ENCODE peak calls at places on chromosome 13, in four cellular contexts. Y, B, E and R are unnamed samples.

GRCh38 chr13:90532861-90533260 is 814.6 kb upstream of the MIR17HG start:
- DNase-seq in Y (no peak), E (no peak), B (no peak), R (no peak)

GRCh38 chr13:38008636-38009035 is 139.1 kb upstream of the TRPC4 start:
- DNase-seq in Y (no peak), E (no peak), B (no peak), R (no peak)

GRCh38 chr13:77820431-77821149 is 98.0 kb downstream of the EDNRB start:
- DNase-seq in B (no peak), E (no peak), Y (no peak), R (no peak)

GRCh38 chr13:35765387-35765786 is 288.9 kb upstream of the MAB21L1 start:
- DNase-seq in B (no peak), Y (no peak), E (no peak), R (no peak)

GRCh38 chr13:99436686-99437416 is 64.4 kb upstream of the TM9SF2 start:
- DNase-seq in Y (no peak), E (no peak), B (peak), R (peak)

GRCh38 chr13:46129955-46130354 is 25.1 kb upstream of the CPB2 start:
- DNase-seq in E (no peak), B (no peak), Y (no peak), R (no peak)

GRCh38 chr13:96090240-96091101 is 564 bp downstream of the HS6ST3 start:
- DNase-seq in Y (no peak), E (no peak), B (peak), R (no peak)

GRCh38 chr13:39106216-39106995 is 68.2 kb downstream of the NHLRC3 start:
- DNase-seq in E (no peak), Y (no peak), B (no peak), R (no peak)

GRCh38 chr13:96947343-96947910 is 46.8 kb downstream of the OXGR1 start:
- DNase-seq in Y (no peak), E (no peak), B (no peak), R (no peak)

GRCh38 chr13:78183737-78184136 is 265.1 kb upstream of the EDNRB start:
- DNase-seq in E (no peak), Y (no peak), B (no peak), R (peak)

GRCh38 chr13:28568286-28568685 is 73.4 kb upstream of the FLT1 start:
- DNase-seq in B (peak), Y (no peak), E (no peak), R (no peak)

GRCh38 chr13:56700324-56700723 is 440.4 kb upstream of the PRR20A start:
- DNase-seq in E (no peak), Y (no peak), B (no peak), R (no peak)

GRCh38 chr13:30796132-30796832 is 60.9 kb downstream of the ALOX5AP start:
- DNase-seq in E (no peak), Y (no peak), B (no peak), R (no peak)

GRCh38 chr13:68358218-68358817 is 1128.2 kb upstream of the PCDH9 start:
- DNase-seq in E (no peak), Y (no peak), B (no peak), R (no peak)

GRCh38 chr13:97259787-97260641 is 37.9 kb downstream of the MBNL2 start:
- DNase-seq in E (no peak), B (no peak), Y (no peak), R (no peak)

GRCh38 chr13:84649853-84650252 is 767.6 kb upstream of the SLITRK1 start:
- DNase-seq in E (no peak), Y (no peak), B (no peak), R (no peak)

GRCh38 chr13:42821437-42821836 is 40.1 kb downstream of the FAM216B start:
- DNase-seq in B (no peak), E (peak), Y (no peak), R (no peak)

GRCh38 chr13:82165396-82166174 is 1716.7 kb downstream of the SLITRK1 start:
- DNase-seq in E (no peak), B (no peak), Y (no peak), R (no peak)

GRCh38 chr13:114099191-114099590 is 33.2 kb downstream of the RASA3 start:
- DNase-seq in B (peak), Y (no peak), E (peak), R (no peak)

GRCh38 chr13:77980592-77980991 is 62.0 kb upstream of the EDNRB start:
- DNase-seq in B (no peak), Y (no peak), E (peak), R (peak)

GRCh38 chr13:33728271-33729037 is 89.5 kb upstream of the RFC3 start:
- DNase-seq in Y (peak), B (peak), E (no peak), R (no peak)

GRCh38 chr13:92175330-92175729 is 776.9 kb downstream of the GPC5 start:
- DNase-seq in Y (no peak), E (no peak), B (no peak), R (no peak)

GRCh38 chr13:45670481-45670880 is 31.6 kb upstream of the CBY2 start:
- DNase-seq in E (no peak), B (no peak), Y (no peak), R (no peak)

GRCh38 chr13:65746522-65746921 is 1483.6 kb downstream of the PCDH9 start:
- DNase-seq in B (no peak), E (no peak), Y (no peak), R (no peak)

GRCh38 chr13:114151565-114152284 is 19.3 kb upstream of the RASA3 start:
- DNase-seq in B (no peak), E (no peak), Y (no peak), R (no peak)

GRCh38 chr13:33236021-33236420 is 49.5 kb downstream of the STARD13 start:
- DNase-seq in B (no peak), E (peak), Y (no peak), R (no peak)

GRCh38 chr13:100209857-100210580 is 121.1 kb downstream of the PCCA start:
- DNase-seq in Y (no peak), B (no peak), E (peak), R (peak)

GRCh38 chr13:68185767-68186166 is 955.6 kb upstream of the PCDH9 start:
- DNase-seq in E (no peak), Y (no peak), B (no peak), R (peak)

GRCh38 chr13:66831317-66831716 is 398.8 kb downstream of the PCDH9 start:
- DNase-seq in Y (no peak), B (no peak), E (no peak), R (no peak)

GRCh38 chr13:76764429-76764828 is 121.8 kb downstream of the KCTD12 start:
- DNase-seq in E (no peak), B (peak), Y (no peak), R (no peak)

GRCh38 chr13:50357586-50358118 is 342.4 kb downstream of the KCNRG start:
- DNase-seq in E (peak), B (no peak), Y (no peak), R (peak)

GRCh38 chr13:112068531-112069062 is 1.6 kb downstream of the SOX1 start:
- DNase-seq in E (no peak), Y (no peak), B (no peak), R (no peak)

GRCh38 chr13:112067121-112067741 is at the start of gene SOX1:
- DNase-seq in Y (no peak), E (no peak), B (no peak), R (no peak)

GRCh38 chr13:112067871-112068305 is 939 bp downstream of the SOX1 start:
- DNase-seq in B (no peak), Y (no peak), E (no peak), R (no peak)

GRCh38 chr13:112069727-112070300 is 2.9 kb downstream of the SOX1 start:
- DNase-seq in E (no peak), B (no peak), Y (no peak), R (no peak)

GRCh38 chr13:112069063-112069726 is 2.2 kb downstream of the SOX1 start:
- DNase-seq in Y (no peak), B (no peak), E (no peak), R (no peak)
- H3K4me3 ChIP-seq in Y (no peak), B (no peak), E (no peak), R (no peak)

DNA sequence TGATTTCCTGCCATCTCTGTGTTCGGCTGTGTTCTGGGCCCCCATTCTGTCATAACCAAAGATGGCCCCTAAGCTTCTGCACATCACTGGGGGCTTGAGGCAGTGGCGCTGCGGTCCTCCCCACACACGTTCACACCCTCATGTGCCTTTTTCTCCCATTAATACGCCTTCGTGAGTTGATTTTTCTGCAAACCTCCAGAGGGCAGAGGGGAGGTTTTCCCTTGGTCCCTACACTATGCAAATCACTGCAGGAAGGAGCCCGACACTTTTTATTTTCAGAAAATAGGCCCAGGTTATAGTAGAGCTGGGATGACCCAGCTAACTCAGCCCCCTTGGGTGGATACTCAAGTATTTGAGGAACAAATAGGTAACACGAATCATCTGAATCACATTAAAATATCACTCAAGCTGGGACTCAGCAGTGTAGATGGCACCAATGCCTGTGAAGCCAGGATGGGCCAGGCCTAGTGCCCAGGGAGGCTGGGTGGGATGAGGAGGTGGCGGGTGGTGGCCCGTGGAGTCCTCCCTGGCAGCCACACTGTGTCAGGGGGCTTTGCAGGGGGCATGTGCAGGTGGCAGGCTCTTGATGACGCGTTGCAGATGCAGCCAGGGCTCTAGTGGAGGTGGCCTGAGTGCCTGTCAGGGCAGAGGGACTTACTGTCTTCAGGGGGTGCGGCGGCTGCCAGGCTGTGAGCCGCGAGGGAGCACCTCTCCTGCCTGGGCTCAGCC is 234.3 kb downstream of the TEX29 start:
- DNase-seq in E (no peak), B (no peak), Y (no peak), R (no peak)
- H3K4me3 ChIP-seq in E (no peak), B (no peak), Y (no peak), R (no peak)

GRCh38 chr13:109667754-109668360 is 118.5 kb downstream of the IRS2 start:
- DNase-seq in B (no peak), E (no peak), Y (no peak), R (no peak)
- H3K4me3 ChIP-seq in B (no peak), E (no peak), Y (no peak), R (no peak)

DNA sequence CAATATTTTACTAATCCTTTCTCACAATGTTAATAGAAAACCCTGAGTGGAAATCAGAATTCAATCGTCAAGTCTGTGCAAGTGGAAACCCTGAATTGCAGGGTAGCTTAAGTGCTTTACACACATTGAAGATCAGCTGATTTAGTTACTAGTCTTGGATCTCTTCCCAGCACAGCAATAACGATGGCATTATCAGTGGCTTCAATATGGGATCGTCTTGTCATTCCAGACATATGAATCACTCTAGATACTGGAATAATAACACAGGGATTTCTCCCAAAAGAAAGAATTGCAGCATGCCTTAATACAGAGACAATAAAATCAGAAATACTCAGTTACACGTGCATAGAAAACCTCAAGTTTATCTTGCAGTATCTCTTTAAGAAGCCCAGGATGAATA is 12.6 kb upstream of the METTL21C start:
- DNase-seq in B (no peak), E (peak), Y (no peak), R (peak)
- H3K4me3 ChIP-seq in B (no peak), E (no peak), Y (no peak), R (no peak)

DNA sequence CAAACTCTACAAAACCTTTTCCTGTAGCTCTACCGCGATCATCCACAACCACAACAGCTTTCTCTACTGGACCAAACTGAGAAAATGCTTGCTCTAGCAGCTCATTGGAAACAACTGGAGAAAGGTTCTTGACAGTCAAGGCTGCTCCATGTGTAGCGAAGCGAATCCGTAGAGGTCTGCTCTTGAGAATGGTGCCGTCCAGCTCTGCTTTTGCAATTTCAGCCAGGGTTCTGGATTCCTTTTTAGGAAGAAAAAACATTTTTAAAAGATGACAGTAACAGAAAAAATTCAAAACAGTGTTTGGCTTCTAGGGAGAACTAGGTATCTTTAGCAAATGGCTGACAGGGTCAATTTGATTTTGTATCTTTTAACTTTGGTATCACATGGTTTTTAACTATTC is 10.4 kb downstream of the PSPC1 start:
- DNase-seq in B (no peak), Y (no peak), E (no peak), R (no peak)
- H3K4me3 ChIP-seq in B (no peak), Y (no peak), E (no peak), R (no peak)

GRCh38 chr13:40589285-40590109 is 76.9 kb downstream of the FOXO1 start:
- DNase-seq in E (no peak), Y (peak), B (no peak), R (no peak)

GRCh38 chr13:40585911-40586471 is 80.5 kb downstream of the FOXO1 start:
- DNase-seq in B (no peak), E (peak), Y (no peak), R (no peak)

GRCh38 chr13:40590112-40590862 is 76.2 kb downstream of the FOXO1 start:
- DNase-seq in E (no peak), B (no peak), Y (no peak), R (no peak)

GRCh38 chr13:40586886-40587285 is 79.6 kb downstream of the FOXO1 start:
- DNase-seq in B (no peak), E (no peak), Y (no peak), R (no peak)

GRCh38 chr13:40588101-40588500 is 78.3 kb downstream of the FOXO1 start:
- DNase-seq in Y (no peak), B (no peak), E (no peak), R (no peak)
- H3K4me3 ChIP-seq in Y (no peak), B (no peak), E (no peak), R (no peak)

DNA sequence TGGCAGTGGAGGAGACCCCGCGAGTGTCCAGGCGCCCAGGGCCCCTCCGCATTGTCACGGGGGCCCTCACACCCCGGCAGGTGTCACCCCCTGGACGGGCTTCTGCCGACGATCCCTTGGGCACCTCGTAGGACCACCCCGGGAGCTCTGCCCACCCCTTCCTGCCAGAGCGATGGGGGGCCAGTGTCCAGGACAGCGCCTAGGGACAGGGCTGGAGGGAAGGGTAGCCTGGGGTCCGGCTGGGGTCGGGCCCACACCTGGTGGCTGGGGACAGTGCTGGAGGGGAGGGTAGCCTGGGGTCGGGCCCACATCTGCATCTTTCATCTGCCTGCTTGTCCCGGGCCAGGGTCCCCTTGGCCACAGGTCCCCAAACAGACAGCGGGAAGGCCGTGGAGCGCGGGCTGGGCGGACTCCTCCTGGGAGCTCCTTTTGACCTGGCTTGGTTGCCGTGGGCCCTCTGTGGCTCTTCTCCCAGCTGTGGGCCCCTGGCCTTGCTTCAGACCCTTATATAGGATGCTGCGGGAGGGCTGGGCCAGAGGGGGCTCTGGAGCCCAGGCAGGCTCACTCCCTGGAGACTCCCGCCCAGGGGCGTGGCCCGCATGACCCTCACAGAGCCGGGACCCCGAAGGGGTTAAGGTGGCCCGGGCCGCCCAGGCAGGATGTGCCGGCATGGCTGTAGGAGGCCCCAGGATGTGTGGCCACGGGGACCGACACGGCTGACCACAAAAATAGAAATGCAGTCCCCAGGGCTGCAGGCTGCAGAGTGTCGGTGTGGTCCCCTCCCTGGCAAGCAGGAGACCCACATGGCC is 74.1 kb upstream of the MCF2L start:
- DNase-seq in Y (no peak), E (no peak), B (peak), R (no peak)
- H3K4me3 ChIP-seq in Y (peak), E (peak), B (peak), R (peak)

GRCh38 chr13:106986687-106987434 is 418.9 kb upstream of the ARGLU1 start:
- DNase-seq in E (no peak), B (no peak), Y (no peak), R (no peak)

GRCh38 chr13:106986033-106986484 is 418.1 kb upstream of the ARGLU1 start:
- DNase-seq in Y (no peak), E (peak), B (peak), R (no peak)

GRCh38 chr13:106981050-106981449 is 413.1 kb upstream of the ARGLU1 start:
- DNase-seq in B (no peak), Y (no peak), E (no peak), R (no peak)
- H3K4me3 ChIP-seq in B (no peak), Y (no peak), E (no peak), R (no peak)